ENCODE peak calls at places on chromosomes 6 and 20, in five cellular contexts. One of them, this sample, is unnamed.

GRCh38 chr6:154488802-154489437 is 21.6 kb downstream of the CNKSR3 start:
- DNase-seq in AG10803: peak; percentile 70
- DNase-seq in cardiac fibroblast: peak; percentile 63
- DNase-seq in choroid plexus epithelial cell: peak; percentile 61
- DNase-seq in fibroblast of mammary gland: peak; percentile 89
- DNase-seq in this sample: peak; percentile 36

GRCh38 chr20:16864069-16864468 is 115.9 kb downstream of the OTOR start:
- DNase-seq in AG10803: peak; percentile 28
- DNase-seq in cardiac fibroblast: no peak
- DNase-seq in choroid plexus epithelial cell: no peak
- DNase-seq in fibroblast of mammary gland: no peak
- DNase-seq in this sample: peak; percentile 1

GRCh38 chr20:58714340-58714922 is 21.8 kb downstream of the NPEPL1 start:
- DNase-seq in AG10803: no peak
- DNase-seq in cardiac fibroblast: no peak
- DNase-seq in choroid plexus epithelial cell: no peak
- DNase-seq in fibroblast of mammary gland: no peak
- DNase-seq in this sample: no peak

GRCh38 chr6:16278048-16278724 is 39.8 kb downstream of the GMPR start:
- DNase-seq in fibroblast of mammary gland: no peak
- DNase-seq in cardiac fibroblast: no peak
- DNase-seq in choroid plexus epithelial cell: peak; percentile 26
- DNase-seq in AG10803: no peak
- DNase-seq in this sample: peak; percentile 39

GRCh38 chr6:42423244-42423643 is 28.5 kb downstream of the TRERF1 start:
- DNase-seq in choroid plexus epithelial cell: no peak
- DNase-seq in fibroblast of mammary gland: no peak
- DNase-seq in cardiac fibroblast: no peak
- DNase-seq in AG10803: no peak
- DNase-seq in this sample: no peak

GRCh38 chr6:97765480-97765879 is 482.5 kb upstream of the MMS22L start:
- DNase-seq in fibroblast of mammary gland: peak; percentile 25
- DNase-seq in choroid plexus epithelial cell: peak; percentile 50
- DNase-seq in AG10803: peak; percentile 83
- DNase-seq in cardiac fibroblast: peak; percentile 62
- DNase-seq in this sample: peak; percentile 28

GRCh38 chr6:22271044-22271443 is 25.8 kb downstream of the PRL start:
- DNase-seq in AG10803: no peak
- DNase-seq in fibroblast of mammary gland: no peak
- DNase-seq in cardiac fibroblast: peak; percentile 6
- DNase-seq in choroid plexus epithelial cell: no peak
- DNase-seq in this sample: no peak

GRCh38 chr6:144104898-144105487 is 9.6 kb upstream of the SF3B5 start:
- DNase-seq in cardiac fibroblast: peak; percentile 89
- DNase-seq in fibroblast of mammary gland: peak; percentile 82
- DNase-seq in AG10803: peak; percentile 77
- DNase-seq in choroid plexus epithelial cell: peak; percentile 90
- DNase-seq in this sample: peak; percentile 80

GRCh38 chr6:55694148-55694547 is 115.2 kb upstream of the HMGCLL1 start:
- DNase-seq in choroid plexus epithelial cell: peak; percentile 97
- DNase-seq in AG10803: peak; percentile 23
- DNase-seq in fibroblast of mammary gland: peak; percentile 75
- DNase-seq in cardiac fibroblast: peak; percentile 57
- DNase-seq in this sample: peak; percentile 29

GRCh38 chr20:10448270-10449156 is 13.4 kb downstream of the SLX4IP start:
- DNase-seq in choroid plexus epithelial cell: peak; percentile 50
- DNase-seq in cardiac fibroblast: no peak
- DNase-seq in AG10803: peak; percentile 24
- DNase-seq in fibroblast of mammary gland: peak; percentile 54
- DNase-seq in this sample: no peak

GRCh38 chr6:157518399-157519250 is 137.6 kb downstream of the ZDHHC14 start:
- DNase-seq in fibroblast of mammary gland: no peak
- DNase-seq in AG10803: peak; percentile 84
- DNase-seq in cardiac fibroblast: peak; percentile 14
- DNase-seq in choroid plexus epithelial cell: peak; percentile 24
- DNase-seq in this sample: no peak

GRCh38 chr6:6811151-6812002 is 222.9 kb downstream of the LY86 start:
- DNase-seq in cardiac fibroblast: peak; percentile 84
- DNase-seq in AG10803: peak; percentile 33
- DNase-seq in choroid plexus epithelial cell: peak; percentile 46
- DNase-seq in fibroblast of mammary gland: peak; percentile 75
- DNase-seq in this sample: peak; percentile 98

GRCh38 chr6:107489636-107490567 is at the start of gene SOBP:
- DNase-seq in choroid plexus epithelial cell: peak; percentile 26
- DNase-seq in AG10803: no peak
- DNase-seq in fibroblast of mammary gland: peak; percentile 51
- DNase-seq in cardiac fibroblast: peak; percentile 38
- DNase-seq in this sample: no peak

GRCh38 chr6:146814148-146814750 is 215.5 kb downstream of the ADGB start:
- DNase-seq in cardiac fibroblast: peak; percentile 44
- DNase-seq in fibroblast of mammary gland: peak; percentile 51
- DNase-seq in choroid plexus epithelial cell: peak; percentile 33
- DNase-seq in AG10803: no peak
- DNase-seq in this sample: no peak

GRCh38 chr6:33271098-33271607 is 523 bp downstream of the VPS52 start:
- DNase-seq in choroid plexus epithelial cell: no peak
- DNase-seq in cardiac fibroblast: no peak
- DNase-seq in fibroblast of mammary gland: peak; percentile 28
- DNase-seq in AG10803: peak; percentile 20
- DNase-seq in this sample: no peak

GRCh38 chr20:9359561-9360308 is 154.7 kb upstream of the LAMP5 start:
- DNase-seq in AG10803: peak; percentile 88
- DNase-seq in fibroblast of mammary gland: peak; percentile 78
- DNase-seq in choroid plexus epithelial cell: peak; percentile 89
- DNase-seq in cardiac fibroblast: peak; percentile 77
- DNase-seq in this sample: peak; percentile 62

GRCh38 chr6:100203391-100203790 is 209.4 kb upstream of the MCHR2 start:
- DNase-seq in cardiac fibroblast: peak; percentile 97
- DNase-seq in choroid plexus epithelial cell: peak; percentile 95
- DNase-seq in AG10803: peak; percentile 98
- DNase-seq in fibroblast of mammary gland: peak; percentile 98
- DNase-seq in this sample: peak; percentile 94

GRCh38 chr6:34816635-34817301 is 24.9 kb downstream of the BLTP3A start:
- DNase-seq in AG10803: no peak
- DNase-seq in choroid plexus epithelial cell: no peak
- DNase-seq in fibroblast of mammary gland: no peak
- DNase-seq in cardiac fibroblast: no peak
- DNase-seq in this sample: no peak

GRCh38 chr6:8930009-8930408 is 494.7 kb upstream of the SLC35B3 start:
- DNase-seq in cardiac fibroblast: no peak
- DNase-seq in choroid plexus epithelial cell: no peak
- DNase-seq in AG10803: no peak
- DNase-seq in fibroblast of mammary gland: no peak
- DNase-seq in this sample: no peak

GRCh38 chr6:37631295-37631694 is 66.4 kb downstream of the MDGA1 start:
- DNase-seq in fibroblast of mammary gland: no peak
- DNase-seq in cardiac fibroblast: no peak
- DNase-seq in AG10803: no peak
- DNase-seq in choroid plexus epithelial cell: no peak
- DNase-seq in this sample: no peak

GRCh38 chr6:163438940-163439335 is 24.4 kb downstream of the QKI start:
- DNase-seq in fibroblast of mammary gland: no peak
- DNase-seq in AG10803: no peak
- DNase-seq in cardiac fibroblast: no peak
- DNase-seq in choroid plexus epithelial cell: no peak
- DNase-seq in this sample: peak; percentile 42

GRCh38 chr20:15547109-15547508 is 1026.1 kb downstream of the KIF16B start:
- DNase-seq in cardiac fibroblast: no peak
- DNase-seq in AG10803: no peak
- DNase-seq in choroid plexus epithelial cell: no peak
- DNase-seq in fibroblast of mammary gland: no peak
- DNase-seq in this sample: peak; percentile 1

GRCh38 chr20:38343107-38343797 is 3.0 kb upstream of the LBP start:
- DNase-seq in AG10803: peak; percentile 35
- DNase-seq in choroid plexus epithelial cell: no peak
- DNase-seq in cardiac fibroblast: peak; percentile 61
- DNase-seq in fibroblast of mammary gland: peak; percentile 74
- DNase-seq in this sample: no peak

GRCh38 chr6:148854086-148854485 is 107.3 kb downstream of the UST start:
- DNase-seq in AG10803: no peak
- DNase-seq in choroid plexus epithelial cell: no peak
- DNase-seq in fibroblast of mammary gland: peak; percentile 29
- DNase-seq in cardiac fibroblast: peak; percentile 29
- DNase-seq in this sample: peak; percentile 81

GRCh38 chr20:36971103-36971502 is 19.6 kb upstream of the SAMHD1 start:
- DNase-seq in fibroblast of mammary gland: no peak
- DNase-seq in choroid plexus epithelial cell: no peak
- DNase-seq in AG10803: no peak
- DNase-seq in cardiac fibroblast: no peak
- DNase-seq in this sample: no peak

GRCh38 chr6:154343473-154344308 is 12.9 kb downstream of the IPCEF1 start:
- DNase-seq in AG10803: peak; percentile 44
- DNase-seq in cardiac fibroblast: peak; percentile 61
- DNase-seq in choroid plexus epithelial cell: peak; percentile 69
- DNase-seq in fibroblast of mammary gland: peak; percentile 68
- DNase-seq in this sample: peak; percentile 75

DNA sequence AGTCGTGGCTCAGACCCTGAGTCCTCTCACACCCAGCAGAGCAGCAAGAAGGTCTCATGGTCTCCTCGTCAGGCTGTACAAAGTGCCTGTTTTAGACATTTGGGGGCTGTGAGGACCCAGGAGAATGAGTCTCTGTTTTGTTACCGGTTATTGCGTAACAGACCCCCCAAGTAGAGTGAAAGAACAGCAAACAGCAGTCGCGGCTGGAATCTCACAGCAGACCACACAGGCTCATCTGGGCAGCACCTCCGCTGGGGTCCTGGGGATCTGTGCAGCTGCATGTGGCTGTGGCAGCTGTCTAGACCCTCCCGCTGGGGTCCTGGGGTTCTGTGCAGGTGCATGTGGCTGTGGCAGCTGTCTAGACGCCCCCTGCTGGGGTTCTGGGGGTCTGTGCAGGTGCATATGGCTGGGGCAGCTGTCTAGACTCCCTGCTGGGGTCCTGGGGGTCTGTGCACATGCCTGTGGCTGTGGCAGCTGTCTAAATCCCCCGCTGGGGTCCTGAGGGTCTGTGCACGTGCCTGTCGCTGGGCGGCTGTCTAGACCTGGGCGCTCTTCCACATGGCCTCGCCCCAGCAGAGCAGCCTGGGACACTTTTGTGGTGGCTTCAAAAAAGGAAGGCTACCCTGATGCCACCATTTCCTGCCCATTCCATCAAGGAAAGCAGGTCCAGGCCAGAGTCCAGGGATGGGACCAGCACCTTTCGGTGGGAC is 24.7 kb downstream of the ENTPD6 start:
- DNase-seq in AG10803: no peak
- DNase-seq in choroid plexus epithelial cell: peak; percentile 75
- DNase-seq in cardiac fibroblast: no peak
- DNase-seq in fibroblast of mammary gland: peak; percentile 20
- DNase-seq in this sample: no peak
- TF ChIP-seq CTCF in AG10803: peak; percentile 26
- TF ChIP-seq CTCF in choroid plexus epithelial cell: peak; percentile 26
- TF ChIP-seq CTCF in cardiac fibroblast: peak; percentile 25
- TF ChIP-seq CTCF in fibroblast of mammary gland: no peak
- TF ChIP-seq CTCF in this sample: peak; percentile 25

DNA sequence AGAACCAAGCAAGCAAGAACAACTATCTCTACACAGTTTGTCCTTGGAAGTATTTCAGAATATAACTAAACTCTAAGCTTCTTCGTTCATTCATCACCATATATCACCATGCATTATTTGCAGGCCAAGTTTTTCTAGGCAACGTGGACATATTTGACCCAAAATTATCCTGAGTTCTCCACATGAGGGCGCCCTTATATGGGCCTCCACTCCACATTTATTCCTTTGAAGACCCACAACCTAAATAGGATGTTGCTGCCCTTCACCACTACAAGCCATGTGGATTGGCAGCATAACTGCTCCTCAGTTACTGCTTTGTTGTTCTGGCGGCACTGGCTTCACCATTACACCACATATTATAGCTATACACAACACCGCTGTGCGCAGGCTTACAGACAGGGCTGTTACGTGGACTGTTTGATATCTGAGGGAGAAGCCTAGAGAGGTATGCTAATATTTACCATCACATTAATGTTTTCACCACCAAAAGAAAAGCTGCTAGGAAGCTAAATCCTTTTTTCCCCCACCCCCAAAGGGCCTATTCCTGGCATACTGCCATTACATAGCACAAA is 411.8 kb downstream of the C6orf118 start:
- DNase-seq in cardiac fibroblast: no peak
- DNase-seq in choroid plexus epithelial cell: no peak
- DNase-seq in fibroblast of mammary gland: no peak
- DNase-seq in AG10803: no peak
- DNase-seq in this sample: peak; percentile 7
- TF ChIP-seq CTCF in cardiac fibroblast: no peak
- TF ChIP-seq CTCF in choroid plexus epithelial cell: no peak
- TF ChIP-seq CTCF in fibroblast of mammary gland: no peak
- TF ChIP-seq CTCF in AG10803: no peak
- TF ChIP-seq CTCF in this sample: no peak

GRCh38 chr6:122677436-122677835 is 67.2 kb downstream of the PKIB start:
- DNase-seq in choroid plexus epithelial cell: no peak
- DNase-seq in AG10803: no peak
- DNase-seq in cardiac fibroblast: no peak
- DNase-seq in fibroblast of mammary gland: no peak
- DNase-seq in this sample: no peak

GRCh38 chr6:122678841-122679240 is 68.6 kb downstream of the PKIB start:
- DNase-seq in choroid plexus epithelial cell: no peak
- DNase-seq in AG10803: peak; percentile 9
- DNase-seq in cardiac fibroblast: no peak
- DNase-seq in fibroblast of mammary gland: no peak
- DNase-seq in this sample: no peak

GRCh38 chr6:122683996-122684651 is 73.9 kb downstream of the PKIB start:
- DNase-seq in choroid plexus epithelial cell: no peak
- DNase-seq in fibroblast of mammary gland: peak; percentile 7
- DNase-seq in AG10803: no peak
- DNase-seq in cardiac fibroblast: no peak
- DNase-seq in this sample: no peak

GRCh38 chr6:122676688-122677087 is 66.5 kb downstream of the PKIB start:
- DNase-seq in AG10803: no peak
- DNase-seq in cardiac fibroblast: no peak
- DNase-seq in fibroblast of mammary gland: no peak
- DNase-seq in choroid plexus epithelial cell: no peak
- DNase-seq in this sample: no peak

GRCh38 chr6:122681715-122682114 is 71.5 kb downstream of the PKIB start:
- DNase-seq in AG10803: no peak
- DNase-seq in fibroblast of mammary gland: no peak
- DNase-seq in cardiac fibroblast: no peak
- DNase-seq in choroid plexus epithelial cell: no peak
- DNase-seq in this sample: no peak
- TF ChIP-seq CTCF in AG10803: no peak
- TF ChIP-seq CTCF in fibroblast of mammary gland: no peak
- TF ChIP-seq CTCF in cardiac fibroblast: no peak
- TF ChIP-seq CTCF in choroid plexus epithelial cell: peak; percentile 2
- TF ChIP-seq CTCF in this sample: no peak

GRCh38 chr20:54061106-54061881 is 9.1 kb downstream of the BCAS1 start:
- DNase-seq in choroid plexus epithelial cell: peak; percentile 28
- DNase-seq in fibroblast of mammary gland: peak; percentile 74
- DNase-seq in cardiac fibroblast: peak; percentile 61
- DNase-seq in AG10803: peak; percentile 87
- DNase-seq in this sample: peak; percentile 67

GRCh38 chr20:54063580-54063979 is 6.8 kb downstream of the BCAS1 start:
- DNase-seq in cardiac fibroblast: no peak
- DNase-seq in fibroblast of mammary gland: no peak
- DNase-seq in choroid plexus epithelial cell: no peak
- DNase-seq in AG10803: no peak
- DNase-seq in this sample: no peak

GRCh38 chr20:54063998-54064676 is 6.3 kb downstream of the BCAS1 start:
- DNase-seq in choroid plexus epithelial cell: no peak
- DNase-seq in AG10803: no peak
- DNase-seq in fibroblast of mammary gland: no peak
- DNase-seq in cardiac fibroblast: no peak
- DNase-seq in this sample: no peak

GRCh38 chr20:54064939-54065338 is 5.5 kb downstream of the BCAS1 start:
- DNase-seq in choroid plexus epithelial cell: no peak
- DNase-seq in fibroblast of mammary gland: no peak
- DNase-seq in cardiac fibroblast: no peak
- DNase-seq in AG10803: no peak
- DNase-seq in this sample: no peak

GRCh38 chr20:54062812-54063280 is 7.5 kb downstream of the BCAS1 start:
- DNase-seq in cardiac fibroblast: peak; percentile 62
- DNase-seq in fibroblast of mammary gland: peak; percentile 71
- DNase-seq in choroid plexus epithelial cell: peak; percentile 67
- DNase-seq in AG10803: peak; percentile 76
- DNase-seq in this sample: peak; percentile 64
- TF ChIP-seq CTCF in cardiac fibroblast: peak; percentile 61
- TF ChIP-seq CTCF in fibroblast of mammary gland: peak; percentile 83
- TF ChIP-seq CTCF in choroid plexus epithelial cell: peak; percentile 71
- TF ChIP-seq CTCF in AG10803: peak; percentile 82
- TF ChIP-seq CTCF in this sample: peak; percentile 59